ENCODE peak calls at places on chromosomes 3 and 15, in eight cellular contexts. D, T, V, L, U, R, Q and S are unnamed samples.

GRCh38 chr3:66423791-66424190 is 77.0 kb downstream of the LRIG1 start:
- DNase-seq in D (peak), T (no peak), V (no peak), R (no peak), L (no peak), Q (peak), U (no peak), S (no peak)

GRCh38 chr3:49769926-49770325 is 16.4 kb downstream of the IP6K1 start:
- DNase-seq in U (no peak), V (no peak), Q (no peak), R (no peak), T (no peak), D (no peak), L (no peak), S (no peak)

GRCh38 chr15:69609176-69609575 is 156.6 kb downstream of the RPLP1 start:
- DNase-seq in Q (peak), T (no peak), R (no peak), U (no peak), D (peak), L (no peak), V (no peak), S (no peak)

GRCh38 chr3:172856766-172857742 is 106.5 kb downstream of the ECT2 start:
- DNase-seq in U (peak), D (peak), Q (no peak), R (no peak), L (peak), V (peak), T (no peak), S (no peak)

GRCh38 chr15:83424101-83424500 is 23.0 kb upstream of the SH3GL3 start:
- DNase-seq in L (no peak), R (no peak), V (no peak), T (no peak), U (no peak), Q (no peak), D (no peak), S (no peak)

GRCh38 chr15:89947338-89947829 is 34.6 kb upstream of the ARPIN start:
- DNase-seq in L (no peak), V (no peak), R (no peak), D (no peak), Q (no peak), U (no peak), T (no peak), S (no peak)

GRCh38 chr15:80825361-80826030 is 46.3 kb downstream of the CEMIP start:
- DNase-seq in L (peak), D (no peak), V (no peak), T (no peak), Q (no peak), R (no peak), U (no peak), S (no peak)

GRCh38 chr15:35115155-35115725 is 30.1 kb upstream of the NANOGP8 start:
- DNase-seq in U (no peak), L (no peak), Q (no peak), V (no peak), T (no peak), R (no peak), D (no peak), S (peak)

GRCh38 chr15:77633134-77633912 is 611 bp upstream of the LINGO1 start:
- DNase-seq in R (peak), T (peak), L (peak), D (peak), V (peak), Q (peak), U (peak), S (peak)

GRCh38 chr3:127209840-127210653 is 17.1 kb downstream of the PRR23E start:
- DNase-seq in D (no peak), U (no peak), V (no peak), L (no peak), Q (no peak), R (no peak), T (no peak), S (no peak)

GRCh38 chr3:78337801-78338211 is 1297.9 kb downstream of the ROBO2 start:
- DNase-seq in U (no peak), T (no peak), D (no peak), R (no peak), Q (peak), V (no peak), L (no peak), S (no peak)

GRCh38 chr3:50592568-50592967 is 19.0 kb downstream of the CISH start:
- DNase-seq in R (no peak), L (no peak), V (peak), T (no peak), D (no peak), U (no peak), Q (no peak), S (no peak)

GRCh38 chr3:13249630-13250395 is 170.3 kb downstream of the NUP210 start:
- DNase-seq in V (no peak), L (no peak), D (no peak), R (no peak), T (no peak), U (no peak), Q (no peak), S (no peak)

GRCh38 chr3:183951459-183951858 is 66.2 kb downstream of the ABCC5 start:
- DNase-seq in U (no peak), T (no peak), V (no peak), R (no peak), L (no peak), D (no peak), Q (no peak), S (no peak)

GRCh38 chr15:85646538-85647091 is 148.1 kb downstream of the KLHL25 start:
- DNase-seq in L (no peak), U (no peak), Q (peak), R (no peak), V (no peak), D (peak), T (no peak), S (no peak)

GRCh38 chr3:162103808-162104207 is 607.2 kb downstream of the OTOL1 start:
- DNase-seq in V (no peak), U (no peak), D (no peak), L (no peak), Q (no peak), R (no peak), T (no peak), S (no peak)

GRCh38 chr3:39178553-39178952 is 13.8 kb downstream of the XIRP1 start:
- DNase-seq in V (no peak), R (no peak), Q (no peak), L (no peak), D (peak), U (no peak), T (no peak), S (no peak)

GRCh38 chr3:31936661-31937060 is 44.4 kb downstream of the OSBPL10 start:
- DNase-seq in V (no peak), R (no peak), T (no peak), L (no peak), U (no peak), D (no peak), Q (peak), S (no peak)

GRCh38 chr15:33029247-33029646 is 165.3 kb downstream of the FMN1 start:
- DNase-seq in R (no peak), L (no peak), V (no peak), Q (no peak), D (peak), U (no peak), T (no peak), S (no peak)

GRCh38 chr3:179149951-179150350 is 1.8 kb downstream of the PIK3CA start:
- DNase-seq in D (peak), T (no peak), L (no peak), V (no peak), R (no peak), Q (no peak), U (no peak), S (no peak)

GRCh38 chr3:109923431-109923830 is 586.1 kb upstream of the DPPA4 start:
- DNase-seq in U (no peak), Q (no peak), D (no peak), T (no peak), R (no peak), V (no peak), L (no peak), S (no peak)

GRCh38 chr3:71702131-71703024 is 22.8 kb downstream of the EIF4E3 start:
- DNase-seq in R (no peak), T (no peak), V (no peak), Q (no peak), D (no peak), L (no peak), U (no peak), S (no peak)

GRCh38 chr3:82938821-82939328 is 1177.4 kb upstream of the GBE1 start:
- DNase-seq in T (no peak), Q (no peak), R (no peak), D (no peak), L (no peak), U (peak), V (no peak), S (no peak)

GRCh38 chr3:71251156-71251775 is 332.3 kb downstream of the FOXP1 start:
- DNase-seq in U (no peak), T (no peak), R (no peak), D (peak), L (no peak), Q (peak), V (no peak), S (no peak)

GRCh38 chr3:195807681-195808121 is 4.0 kb downstream of the MUC4 start:
- DNase-seq in D (no peak), Q (no peak), L (no peak), T (no peak), U (peak), V (no peak), R (no peak), S (no peak)

GRCh38 chr3:126558336-126559071 is at the start of gene C3orf22:
- DNase-seq in L (no peak), T (no peak), D (no peak), V (no peak), U (peak), R (no peak), Q (no peak), S (no peak)

GRCh38 chr15:42059661-42060476 is 34.5 kb downstream of the PLA2G4D start:
- DNase-seq in T (no peak), R (peak), L (peak), V (no peak), D (peak), Q (no peak), U (peak), S (no peak)

GRCh38 chr15:100926971-100927756 is 8.0 kb downstream of the LRRK1 start:
- DNase-seq in V (no peak), D (no peak), Q (no peak), R (no peak), U (no peak), T (no peak), L (no peak), S (no peak)

GRCh38 chr15:100925480-100925879 is 6.3 kb downstream of the LRRK1 start:
- DNase-seq in V (no peak), L (no peak), Q (no peak), T (no peak), R (no peak), D (no peak), U (no peak), S (no peak)

GRCh38 chr15:100924436-100924835 is 5.3 kb downstream of the LRRK1 start:
- DNase-seq in U (no peak), Q (no peak), T (no peak), V (no peak), L (no peak), D (no peak), R (no peak), S (no peak)

GRCh38 chr15:100923902-100924301 is 4.7 kb downstream of the LRRK1 start:
- DNase-seq in V (no peak), D (no peak), R (no peak), T (no peak), L (no peak), Q (no peak), U (no peak), S (no peak)

GRCh38 chr15:100926258-100926657 is 7.1 kb downstream of the LRRK1 start:
- DNase-seq in V (no peak), U (no peak), R (no peak), L (no peak), Q (no peak), T (no peak), D (no peak), S (no peak)
- TF ChIP-seq CTCF in V (no peak), U (no peak), R (no peak), L (no peak), Q (no peak), T (no peak), D (peak), S (peak)

DNA sequence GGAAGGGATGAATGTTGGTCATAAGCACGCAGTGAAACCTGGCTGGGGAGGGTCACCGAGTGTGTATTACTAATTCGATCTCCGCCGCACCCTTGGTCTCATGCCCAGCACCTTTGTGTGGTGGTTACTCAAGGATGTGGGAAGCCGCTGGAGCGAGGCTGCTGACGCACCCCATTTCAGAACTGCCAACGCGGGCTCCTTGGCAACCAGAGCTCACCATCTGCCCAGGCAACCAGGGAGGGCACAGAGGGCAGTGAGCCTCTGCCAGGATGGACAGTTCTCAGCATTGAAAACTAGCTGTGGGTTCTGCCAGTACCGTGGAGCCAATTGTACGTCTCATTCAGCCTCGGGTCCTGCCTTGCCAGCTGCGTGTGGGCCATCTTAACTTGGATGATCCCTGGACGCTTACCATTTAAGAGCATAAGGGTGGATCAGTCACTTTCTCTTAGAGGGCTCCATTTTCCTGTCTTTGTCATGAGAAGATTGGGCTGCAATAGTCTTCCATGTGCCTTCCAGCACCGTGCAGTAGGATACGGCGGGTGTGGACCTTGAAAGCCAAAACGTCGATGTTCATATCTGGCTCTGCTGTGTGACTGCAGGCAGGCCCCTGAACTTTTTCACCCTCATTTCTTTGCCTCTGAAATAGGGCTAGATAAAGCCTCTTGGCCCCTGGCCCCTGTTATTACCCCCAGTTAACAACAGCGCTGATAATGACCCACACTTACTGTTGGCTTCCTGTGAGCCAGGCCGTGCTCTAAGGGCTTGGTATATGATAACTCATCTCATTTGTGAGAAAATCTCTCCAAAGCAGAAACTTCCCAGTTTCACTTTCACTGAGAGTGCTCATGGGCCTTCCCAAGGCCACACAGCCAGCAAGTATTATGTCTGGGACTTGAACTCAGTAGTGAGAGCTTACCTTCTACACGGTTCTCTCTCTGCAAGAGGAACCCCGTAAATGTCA is 238.8 kb downstream of the OPA1 start:
- DNase-seq in Q (no peak), U (no peak), R (no peak), D (no peak), V (no peak), L (peak), T (no peak), S (no peak)
- H3K4me3 ChIP-seq in Q (no peak), U (no peak), R (no peak), D (no peak), V (no peak), L (no peak), T (no peak), S (no peak)

GRCh38 chr15:87829651-87830050 is 426.9 kb downstream of the NTRK3 start:
- DNase-seq in D (no peak), T (no peak), V (no peak), Q (no peak), L (peak), R (no peak), U (no peak), S (no peak)
- TF ChIP-seq CTCF in D (no peak), T (no peak), V (no peak), Q (no peak), L (no peak), R (no peak), U (no peak), S (no peak)

GRCh38 chr3:140010391-140010790 is 75.4 kb downstream of the CLSTN2 start:
- DNase-seq in Q (no peak), U (no peak), L (no peak), V (no peak), T (no peak), D (no peak), R (no peak), S (no peak)

GRCh38 chr3:140006331-140006730 is 71.3 kb downstream of the CLSTN2 start:
- DNase-seq in T (no peak), R (no peak), L (no peak), V (no peak), D (no peak), Q (no peak), U (no peak), S (peak)

GRCh38 chr3:140007081-140007480 is 72.1 kb downstream of the CLSTN2 start:
- DNase-seq in R (no peak), V (no peak), U (no peak), L (no peak), T (no peak), D (no peak), Q (no peak), S (no peak)

GRCh38 chr3:140007946-140008692 is 73.1 kb downstream of the CLSTN2 start:
- DNase-seq in Q (no peak), U (no peak), T (no peak), V (no peak), R (no peak), L (no peak), D (no peak), S (no peak)

DNA sequence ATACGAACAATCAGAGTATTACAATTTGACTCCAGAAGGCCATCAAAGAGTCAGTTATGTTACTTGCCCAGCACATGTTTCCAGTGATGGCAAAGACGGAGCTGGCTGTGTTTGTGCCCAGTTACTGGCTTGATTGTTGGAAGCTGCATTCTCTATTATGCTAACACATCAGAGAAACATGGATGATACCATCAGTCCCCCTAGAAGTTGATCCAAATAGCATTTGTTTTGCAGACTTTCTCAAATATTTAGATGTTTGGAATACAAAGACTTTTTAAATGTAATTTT is 73.7 kb downstream of the CLSTN2 start:
- DNase-seq in D (no peak), U (no peak), V (no peak), L (no peak), R (no peak), T (no peak), Q (no peak), S (no peak)
- H3K4me3 ChIP-seq in D (no peak), U (no peak), V (no peak), L (no peak), R (no peak), T (no peak), Q (no peak), S (no peak)

GRCh38 chr3:14536055-14536815 is 3.9 kb downstream of the GRIP2 start:
- DNase-seq in Q (no peak), V (no peak), L (no peak), T (no peak), U (no peak), R (no peak), D (no peak), S (no peak)

GRCh38 chr3:14533457-14533958 is 6.6 kb downstream of the GRIP2 start:
- DNase-seq in T (no peak), V (no peak), Q (no peak), R (no peak), D (no peak), U (no peak), L (no peak), S (no peak)

GRCh38 chr3:14532691-14533456 is 7.3 kb downstream of the GRIP2 start:
- DNase-seq in V (peak), R (no peak), U (peak), D (no peak), Q (no peak), T (no peak), L (peak), S (no peak)

GRCh38 chr3:14535616-14536015 is 4.5 kb downstream of the GRIP2 start:
- DNase-seq in R (no peak), U (no peak), T (no peak), D (no peak), V (no peak), Q (no peak), L (no peak), S (no peak)

GRCh38 chr3:14534379-14535191 is 5.6 kb downstream of the GRIP2 start:
- DNase-seq in Q (no peak), T (no peak), L (no peak), D (no peak), R (no peak), V (no peak), U (no peak), S (no peak)
- TF ChIP-seq CTCF in Q (no peak), T (no peak), L (no peak), D (no peak), R (no peak), V (no peak), U (no peak), S (no peak)

DNA sequence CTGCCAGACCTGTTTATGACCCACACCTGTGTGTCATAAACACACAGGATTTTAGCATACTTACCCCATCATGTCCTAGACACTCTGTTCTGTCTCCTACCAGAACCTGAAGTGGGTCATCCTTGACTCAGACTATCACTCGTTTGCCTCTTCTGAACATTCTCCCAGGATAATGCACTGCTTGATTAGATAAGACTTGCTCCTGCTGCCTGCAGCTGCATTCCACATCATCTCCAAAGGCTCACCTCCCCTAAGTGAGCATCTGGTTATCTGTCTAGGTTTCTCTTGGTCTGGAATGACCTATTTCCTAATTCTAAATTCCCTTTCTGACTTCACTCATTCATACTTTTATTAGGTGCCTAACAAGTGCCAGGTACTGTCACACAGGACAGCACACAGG is 332.1 kb downstream of the NTRK3 start:
- DNase-seq in V (no peak), Q (no peak), D (no peak), T (no peak), R (no peak), L (no peak), U (no peak), S (no peak)
- H3K4me3 ChIP-seq in V (no peak), Q (no peak), D (no peak), T (no peak), R (no peak), L (no peak), U (no peak), S (no peak)

DNA sequence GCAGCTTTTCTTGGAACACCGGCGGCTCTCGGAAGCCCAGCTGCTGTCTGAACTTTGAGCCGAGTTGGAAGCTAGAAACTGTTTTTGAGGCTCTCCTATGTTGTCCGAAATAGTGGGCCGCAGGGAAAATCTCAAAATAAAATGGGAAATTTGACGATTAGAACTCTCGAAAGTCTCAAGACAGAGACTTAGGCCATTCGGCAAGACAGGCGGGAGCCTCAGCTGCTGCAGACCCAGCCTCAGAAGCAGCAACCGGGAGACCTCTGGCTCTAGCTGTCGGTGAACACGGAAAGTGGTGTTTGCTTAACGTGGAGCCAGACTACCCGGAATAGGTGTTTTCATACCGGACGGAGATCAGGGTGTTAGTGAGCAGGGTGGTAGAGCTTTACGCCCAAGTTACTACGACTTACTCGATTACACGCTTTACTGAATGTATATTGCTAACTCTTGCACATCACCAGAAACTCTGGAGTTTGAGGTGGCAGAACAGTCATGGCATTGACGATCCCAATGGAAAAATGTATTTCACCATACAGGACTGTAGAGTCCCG is 357 bp upstream of the MAN2C1 start:
- DNase-seq in D (no peak), U (peak), R (no peak), Q (no peak), L (no peak), V (no peak), T (no peak), S (no peak)
- TF ChIP-seq CTCF in D (no peak), U (no peak), R (no peak), Q (no peak), L (no peak), V (no peak), T (no peak), S (no peak)